ENCODE peak calls at places on chromosome 16, in eight cellular contexts. One of them, this sample, is unnamed. For H3K4me1, the result is how much of the 10 kb centered on the place peaks cover.

GRCh38 chr16:49530396-49530795 is 156.8 kb downstream of the C16orf78 start:
- DNase-seq in transverse colon: no peak
- DNase-seq in ovary: no peak
- DNase-seq in stomach: no peak
- DNase-seq in A549: no peak
- DNase-seq in K562: no peak
- DNase-seq in sigmoid colon: no peak
- DNase-seq in suprapubic skin: no peak
- DNase-seq in this sample: no peak

GRCh38 chr16:17359778-17360177 is 111.0 kb downstream of the XYLT1 start:
- DNase-seq in transverse colon: no peak
- DNase-seq in ovary: no peak
- DNase-seq in stomach: no peak
- DNase-seq in A549: no peak
- DNase-seq in K562: no peak
- DNase-seq in sigmoid colon: no peak
- DNase-seq in suprapubic skin: no peak
- DNase-seq in this sample: no peak

GRCh38 chr16:80092686-80093085 is 448.1 kb upstream of the DYNLRB2 start:
- DNase-seq in transverse colon: no peak
- DNase-seq in ovary: no peak
- DNase-seq in stomach: no peak
- DNase-seq in A549: no peak
- DNase-seq in K562: no peak
- DNase-seq in sigmoid colon: no peak
- DNase-seq in suprapubic skin: no peak
- DNase-seq in this sample: no peak

GRCh38 chr16:709651-710499 is 4.3 kb upstream of the FBXL16 start:
- DNase-seq in transverse colon: no peak
- DNase-seq in ovary: no peak
- DNase-seq in stomach: no peak
- DNase-seq in A549: peak
- DNase-seq in K562: peak
- DNase-seq in sigmoid colon: no peak
- DNase-seq in suprapubic skin: no peak
- DNase-seq in this sample: no peak

GRCh38 chr16:54284931-54285413 is 1.6 kb downstream of the IRX3 start:
- DNase-seq in transverse colon: no peak
- DNase-seq in ovary: no peak
- DNase-seq in stomach: no peak
- DNase-seq in A549: peak
- DNase-seq in K562: no peak
- DNase-seq in sigmoid colon: no peak
- DNase-seq in suprapubic skin: no peak
- DNase-seq in this sample: no peak

GRCh38 chr16:53991181-53992056 is 287.5 kb downstream of the FTO start:
- DNase-seq in transverse colon: no peak
- DNase-seq in ovary: no peak
- DNase-seq in stomach: peak
- DNase-seq in A549: no peak
- DNase-seq in K562: no peak
- DNase-seq in sigmoid colon: no peak
- DNase-seq in suprapubic skin: no peak
- DNase-seq in this sample: no peak

GRCh38 chr16:66752379-66752778 is 970 bp upstream of the DYNC1LI2 start:
- DNase-seq in transverse colon: no peak
- DNase-seq in ovary: no peak
- DNase-seq in stomach: no peak
- DNase-seq in A549: no peak
- DNase-seq in K562: no peak
- DNase-seq in sigmoid colon: no peak
- DNase-seq in suprapubic skin: no peak
- DNase-seq in this sample: no peak

GRCh38 chr16:12311887-12312286 is 335.4 kb downstream of the SNX29 start:
- DNase-seq in transverse colon: no peak
- DNase-seq in ovary: no peak
- DNase-seq in stomach: no peak
- DNase-seq in A549: no peak
- DNase-seq in K562: no peak
- DNase-seq in sigmoid colon: no peak
- DNase-seq in suprapubic skin: no peak
- DNase-seq in this sample: no peak

GRCh38 chr16:55253987-55254386 is 70.0 kb upstream of the IRX6 start:
- DNase-seq in transverse colon: no peak
- DNase-seq in ovary: no peak
- DNase-seq in stomach: no peak
- DNase-seq in A549: no peak
- DNase-seq in K562: no peak
- DNase-seq in sigmoid colon: no peak
- DNase-seq in suprapubic skin: no peak
- DNase-seq in this sample: no peak

GRCh38 chr16:65781363-65781762 is 585.1 kb upstream of the CDH5 start:
- DNase-seq in transverse colon: no peak
- DNase-seq in ovary: no peak
- DNase-seq in stomach: no peak
- DNase-seq in A549: no peak
- DNase-seq in K562: peak
- DNase-seq in sigmoid colon: no peak
- DNase-seq in suprapubic skin: no peak
- DNase-seq in this sample: no peak

GRCh38 chr16:75647138-75647491 is 350 bp downstream of the KARS1 start:
- DNase-seq in transverse colon: no peak
- DNase-seq in ovary: no peak
- DNase-seq in stomach: no peak
- DNase-seq in A549: no peak
- DNase-seq in K562: no peak
- DNase-seq in sigmoid colon: no peak
- DNase-seq in suprapubic skin: no peak
- DNase-seq in this sample: no peak

GRCh38 chr16:59179446-59180082 is 445.4 kb upstream of the GOT2 start:
- DNase-seq in transverse colon: no peak
- DNase-seq in ovary: no peak
- DNase-seq in stomach: no peak
- DNase-seq in A549: peak
- DNase-seq in K562: no peak
- DNase-seq in sigmoid colon: no peak
- DNase-seq in suprapubic skin: no peak
- DNase-seq in this sample: no peak

GRCh38 chr16:55444754-55445485 is 34.1 kb upstream of the MMP2 start:
- DNase-seq in transverse colon: peak
- DNase-seq in ovary: no peak
- DNase-seq in stomach: no peak
- DNase-seq in A549: no peak
- DNase-seq in K562: no peak
- DNase-seq in sigmoid colon: peak
- DNase-seq in suprapubic skin: no peak
- DNase-seq in this sample: no peak

GRCh38 chr16:81310045-81310644 is 4.6 kb upstream of the GAN start:
- DNase-seq in transverse colon: no peak
- DNase-seq in ovary: no peak
- DNase-seq in stomach: no peak
- DNase-seq in A549: no peak
- DNase-seq in K562: no peak
- DNase-seq in sigmoid colon: no peak
- DNase-seq in suprapubic skin: no peak
- DNase-seq in this sample: no peak

GRCh38 chr16:63981639-63982038 is 1140.2 kb downstream of the CDH11 start:
- DNase-seq in transverse colon: no peak
- DNase-seq in ovary: no peak
- DNase-seq in stomach: no peak
- DNase-seq in A549: no peak
- DNase-seq in K562: no peak
- DNase-seq in sigmoid colon: no peak
- DNase-seq in suprapubic skin: no peak
- DNase-seq in this sample: no peak

GRCh38 chr16:73735018-73735417 is 561.6 kb upstream of the PSMD7 start:
- DNase-seq in transverse colon: no peak
- DNase-seq in ovary: no peak
- DNase-seq in stomach: no peak
- DNase-seq in A549: peak
- DNase-seq in K562: no peak
- DNase-seq in sigmoid colon: no peak
- DNase-seq in suprapubic skin: no peak
- DNase-seq in this sample: no peak

DNA sequence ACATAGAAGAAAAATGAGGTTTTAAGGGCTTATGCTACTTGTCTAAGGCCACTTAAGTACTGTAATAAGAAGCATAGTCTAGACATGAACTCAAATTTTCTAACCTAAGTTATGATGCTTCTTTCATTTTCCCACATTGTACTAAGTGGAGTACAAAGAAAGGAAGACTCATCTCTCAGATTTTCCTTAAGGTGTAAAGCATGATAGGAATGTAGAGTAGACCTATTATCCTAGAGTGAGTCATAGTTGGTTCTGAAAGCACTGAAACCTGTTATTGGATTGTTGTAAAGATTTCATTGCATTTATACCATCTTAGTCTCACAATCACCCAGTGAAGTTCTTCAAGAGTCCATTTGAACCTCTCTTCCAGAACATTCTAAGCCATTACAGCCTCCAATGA is 343.8 kb downstream of the TOX3 start:
- DNase-seq in transverse colon: no peak
- DNase-seq in ovary: no peak
- DNase-seq in stomach: no peak
- DNase-seq in A549: no peak
- DNase-seq in K562: no peak
- DNase-seq in sigmoid colon: no peak
- DNase-seq in suprapubic skin: no peak
- DNase-seq in this sample: no peak
- TF ChIP-seq POLR2A in transverse colon: no peak
- TF ChIP-seq POLR2A in ovary: no peak
- TF ChIP-seq POLR2A in stomach: no peak
- TF ChIP-seq POLR2A in A549: no peak
- TF ChIP-seq POLR2A in K562: no peak
- TF ChIP-seq POLR2A in sigmoid colon: no peak
- TF ChIP-seq POLR2A in suprapubic skin: no peak
- TF ChIP-seq POLR2A in this sample: no peak

DNA sequence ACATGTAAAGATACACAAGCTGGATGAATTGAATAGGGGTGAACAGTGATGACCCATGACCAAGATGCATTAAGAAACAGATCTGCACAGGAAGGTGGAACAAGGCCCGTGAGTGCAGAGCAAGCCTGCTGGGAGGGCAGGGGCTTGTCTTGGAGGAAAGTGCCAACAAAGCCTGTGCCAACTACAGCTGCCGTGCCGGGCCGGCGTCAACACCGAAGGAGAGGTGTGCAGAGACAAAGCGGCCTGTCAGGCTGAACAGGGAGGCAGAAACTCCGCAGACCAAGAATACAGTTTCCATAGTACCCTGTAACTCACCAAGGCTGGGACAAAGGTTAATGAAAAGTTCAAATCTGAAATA is 46.7 kb downstream of the ANKRD11 start:
- DNase-seq in transverse colon: peak
- DNase-seq in ovary: no peak
- DNase-seq in stomach: peak
- DNase-seq in A549: no peak
- DNase-seq in K562: no peak
- DNase-seq in sigmoid colon: no peak
- DNase-seq in suprapubic skin: no peak
- DNase-seq in this sample: no peak
- H3K4me1 ChIP-seq in transverse colon: half or more
- H3K4me1 ChIP-seq in ovary: under half
- H3K4me1 ChIP-seq in stomach: half or more
- H3K4me1 ChIP-seq in A549: half or more
- H3K4me1 ChIP-seq in K562: under half
- H3K4me1 ChIP-seq in sigmoid colon: half or more
- H3K4me1 ChIP-seq in suprapubic skin: half or more
- H3K4me1 ChIP-seq in this sample: under half

GRCh38 chr16:56525154-56525720 is 5.4 kb upstream of the BBS2 start:
- DNase-seq in transverse colon: no peak
- DNase-seq in ovary: no peak
- DNase-seq in stomach: no peak
- DNase-seq in A549: no peak
- DNase-seq in K562: no peak
- DNase-seq in sigmoid colon: no peak
- DNase-seq in suprapubic skin: no peak
- DNase-seq in this sample: no peak
- TF ChIP-seq EP300 in transverse colon: no peak
- TF ChIP-seq EP300 in ovary: no peak
- TF ChIP-seq EP300 in stomach: no peak
- TF ChIP-seq EP300 in A549: no peak
- TF ChIP-seq EP300 in K562: no peak
- TF ChIP-seq EP300 in sigmoid colon: no peak
- TF ChIP-seq EP300 in suprapubic skin: no peak
- TF ChIP-seq EP300 in this sample: no peak

GRCh38 chr16:23595246-23595950 is 718 bp downstream of the NDUFAB1 start:
- DNase-seq in transverse colon: peak
- DNase-seq in ovary: no peak
- DNase-seq in stomach: no peak
- DNase-seq in A549: no peak
- DNase-seq in K562: no peak
- DNase-seq in sigmoid colon: no peak
- DNase-seq in suprapubic skin: no peak
- DNase-seq in this sample: no peak

GRCh38 chr16:23594186-23594585 is 1.9 kb downstream of the NDUFAB1 start:
- DNase-seq in transverse colon: no peak
- DNase-seq in ovary: no peak
- DNase-seq in stomach: no peak
- DNase-seq in A549: no peak
- DNase-seq in K562: no peak
- DNase-seq in sigmoid colon: no peak
- DNase-seq in suprapubic skin: no peak
- DNase-seq in this sample: no peak

GRCh38 chr16:23590181-23590580 is 5.9 kb downstream of the NDUFAB1 start:
- DNase-seq in transverse colon: no peak
- DNase-seq in ovary: no peak
- DNase-seq in stomach: no peak
- DNase-seq in A549: no peak
- DNase-seq in K562: no peak
- DNase-seq in sigmoid colon: no peak
- DNase-seq in suprapubic skin: no peak
- DNase-seq in this sample: no peak

GRCh38 chr16:23597003-23597756 is 1.1 kb upstream of the NDUFAB1 start:
- DNase-seq in transverse colon: peak
- DNase-seq in ovary: no peak
- DNase-seq in stomach: no peak
- DNase-seq in A549: peak
- DNase-seq in K562: peak
- DNase-seq in sigmoid colon: peak
- DNase-seq in suprapubic skin: no peak
- DNase-seq in this sample: no peak

DNA sequence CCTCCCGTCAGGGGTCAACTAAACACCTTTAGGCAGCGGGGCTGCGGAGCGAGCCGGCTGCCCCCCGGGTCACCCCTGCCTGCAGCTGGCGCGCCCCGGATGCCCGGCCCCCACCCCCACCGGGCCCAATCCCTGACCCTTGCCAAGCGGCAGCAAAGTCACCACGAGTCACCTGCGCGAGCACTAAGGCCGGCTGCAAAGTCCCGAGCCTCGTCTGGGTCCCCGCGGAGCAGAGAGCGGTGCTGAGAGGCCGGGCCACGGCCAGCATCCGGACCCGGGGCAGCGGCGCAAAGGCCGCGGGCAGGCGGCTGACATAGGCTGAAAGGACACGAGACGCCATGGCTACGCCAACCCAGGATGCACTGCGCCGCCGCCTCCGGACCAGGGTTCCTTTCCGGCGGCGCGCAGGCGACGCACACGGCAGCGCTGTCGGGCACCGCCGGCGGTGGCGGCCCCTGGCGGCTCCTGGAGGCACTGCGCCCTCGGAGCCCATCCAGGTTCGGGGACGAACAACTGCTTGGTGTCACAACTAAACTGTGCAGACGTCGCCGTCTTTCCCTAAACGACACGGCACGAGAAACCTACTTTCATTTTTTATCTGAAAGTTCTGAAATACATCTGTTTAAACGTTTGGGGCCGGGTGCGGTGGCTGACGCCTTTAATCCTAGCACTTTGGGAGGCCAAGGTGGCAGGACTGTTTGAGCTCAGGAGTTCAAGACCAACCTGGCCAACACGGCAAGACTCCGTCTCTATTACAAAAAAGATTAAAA is at the start of gene NDUFAB1:
- DNase-seq in transverse colon: peak
- DNase-seq in ovary: peak
- DNase-seq in stomach: peak
- DNase-seq in A549: peak
- DNase-seq in K562: peak
- DNase-seq in sigmoid colon: peak
- DNase-seq in suprapubic skin: peak
- DNase-seq in this sample: peak
- TF ChIP-seq POLR2A in transverse colon: peak
- TF ChIP-seq POLR2A in ovary: no peak
- TF ChIP-seq POLR2A in stomach: no peak
- TF ChIP-seq POLR2A in A549: peak
- TF ChIP-seq POLR2A in K562: peak
- TF ChIP-seq POLR2A in sigmoid colon: no peak
- TF ChIP-seq POLR2A in suprapubic skin: no peak
- TF ChIP-seq POLR2A in this sample: peak

This sample was measured in tibial nerve.